ENCODE peak calls at places on chromosomes 2 and 18, in ten cellular contexts. L is fibroblast of villous mesenchyme; E is activated naive CD4-positive, alpha-beta T cell treated with anti-CD3 and anti-CD28 coated beads, Interleukin-2, amount 10 ng/mL, durations not matched to agents 7 days and 5 days; I is activated naive CD8-positive, alpha-beta T cell treated with anti-CD3 and anti-CD28 coated beads, Interleukin-2, amount 10 ng/mL, durations not matched to agents 7 days and 5 days; Y is IMR-90; D is A172; C is hippocampal formation; K is GM23248; Q is neural crest cell; U is retinal pigment epithelial cell. B is an unnamed sample.

GRCh38 chr2:120483355-120483754 is 137.4 kb downstream of the INHBB start:
- DNase-seq in L (no peak), I (no peak), E (no peak), C (no peak), U (no peak), K (no peak), D (no peak), Y (no peak), Q (no peak), B (no peak)

GRCh38 chr2:46120792-46121565 is 176.2 kb upstream of the EPAS1 start:
- DNase-seq in Y (no peak), C (no peak), D (no peak), E (no peak), U (no peak), Q (no peak), K (no peak), L (no peak), I (no peak), B (no peak)

GRCh38 chr2:112144966-112145365 is 6.8 kb downstream of the FBLN7 start:
- DNase-seq in L (no peak), D (no peak), C (no peak), E (no peak), K (peak; percentile 75), Q (no peak), U (no peak), Y (peak; percentile 8), I (no peak), B (no peak)

GRCh38 chr2:240140511-240140910 is at the start of gene OTOS:
- DNase-seq in E (peak; percentile 9), U (no peak), Y (no peak), C (no peak), L (no peak), D (no peak), K (no peak), I (peak; percentile 15), Q (no peak), B (no peak)

GRCh38 chr2:15704086-15704787 is 112.6 kb downstream of the DDX1 start:
- DNase-seq in C (no peak), U (no peak), K (no peak), D (no peak), I (no peak), Y (no peak), Q (no peak), E (no peak), L (no peak), B (no peak)

GRCh38 chr18:56443508-56443907 is 194.9 kb downstream of the TXNL1 start:
- DNase-seq in D (no peak), Q (no peak), I (no peak), E (no peak), C (no peak), L (no peak), Y (no peak), K (no peak), U (no peak), B (no peak)

GRCh38 chr2:152594022-152594712 is 123.1 kb downstream of the PRPF40A start:
- DNase-seq in I (no peak), U (no peak), Q (no peak), K (peak; percentile 51), L (no peak), D (no peak), C (no peak), E (no peak), Y (no peak), B (no peak)

GRCh38 chr2:112150851-112151250 is 12.7 kb downstream of the FBLN7 start:
- DNase-seq in U (no peak), I (no peak), K (no peak), Q (no peak), Y (no peak), L (no peak), D (no peak), C (no peak), E (no peak), B (no peak)

GRCh38 chr2:219689676-219690628 is 62.5 kb downstream of the SLC4A3 start:
- DNase-seq in U (no peak), D (peak; percentile 67), E (peak; percentile 55), K (peak; percentile 70), I (no peak), Y (peak; percentile 74), L (peak; percentile 81), Q (peak; percentile 49), C (no peak), B (no peak)

GRCh38 chr18:39749154-39749553 is 2183.6 kb upstream of the CELF4 start:
- DNase-seq in D (no peak), U (no peak), C (no peak), L (no peak), Q (no peak), E (no peak), Y (no peak), K (no peak), I (no peak), B (no peak)

GRCh38 chr2:167844714-167845530 is 402.5 kb downstream of the STK39 start:
- DNase-seq in C (no peak), U (peak; percentile 33), K (no peak), Q (no peak), E (no peak), Y (no peak), I (no peak), D (no peak), L (no peak), B (no peak)

GRCh38 chr18:57983965-57984364 is 60.1 kb upstream of the NEDD4L start:
- DNase-seq in E (no peak), I (no peak), L (no peak), U (no peak), C (no peak), D (no peak), Q (no peak), K (no peak), Y (no peak), B (no peak)

GRCh38 chr2:199433204-199433832 is 24.4 kb downstream of the SATB2 start:
- DNase-seq in C (no peak), I (no peak), Q (no peak), Y (no peak), D (peak; percentile 35), U (no peak), K (no peak), L (no peak), E (no peak), B (no peak)

GRCh38 chr2:207133862-207134519 is 31.8 kb downstream of the KLF7 start:
- DNase-seq in C (no peak), U (peak; percentile 52), Y (peak; percentile 89), D (peak; percentile 73), L (peak; percentile 91), Q (no peak), I (no peak), K (peak; percentile 78), E (no peak), B (peak; percentile 56)

GRCh38 chr18:76145506-76145905 is 349.5 kb downstream of the ZNF516 start:
- DNase-seq in K (no peak), Y (no peak), I (no peak), D (no peak), C (no peak), Q (no peak), L (no peak), U (no peak), E (no peak), B (no peak)

GRCh38 chr2:226994775-226995174 is 158.9 kb downstream of the RHBDD1 start:
- DNase-seq in Y (no peak), I (no peak), K (no peak), L (no peak), Q (no peak), E (no peak), U (no peak), C (no peak), D (no peak), B (no peak)

GRCh38 chr18:52343138-52343537 is 3.1 kb downstream of the DCC start:
- DNase-seq in C (no peak), I (no peak), D (no peak), K (no peak), E (no peak), U (no peak), Q (no peak), Y (peak; percentile 2), L (no peak), B (no peak)

GRCh38 chr2:152038451-152038958 is 60.3 kb downstream of the CACNB4 start:
- DNase-seq in K (no peak), D (peak; percentile 28), Q (no peak), U (no peak), L (no peak), E (no peak), C (no peak), I (no peak), Y (no peak), B (no peak)

GRCh38 chr18:54845788-54846187 is 17.5 kb downstream of the RAB27B start:
- DNase-seq in U (no peak), Y (peak; percentile 62), Q (no peak), I (no peak), L (peak; percentile 65), K (peak; percentile 39), E (no peak), C (no peak), D (no peak), B (no peak)

GRCh38 chr2:62505649-62506420 is at the start of gene TMEM17:
- DNase-seq in D (peak; percentile 78), U (no peak), L (peak; percentile 91), K (peak; percentile 95), I (peak; percentile 52), E (peak; percentile 36), Q (peak; percentile 92), Y (peak; percentile 89), C (peak; percentile 94), B (peak; percentile 72)

GRCh38 chr2:230627806-230628724 is 84.6 kb upstream of the CAB39 start:
- DNase-seq in E (no peak), C (no peak), K (peak; percentile 60), L (peak; percentile 58), U (no peak), Y (peak; percentile 78), D (no peak), I (no peak), Q (no peak), B (peak; percentile 21)

B was measured in GM04503.